ENCODE peak calls at places on chromosomes 3 and 15, in six cellular contexts. Q is H1, O is GM12878, N is HepG2, V is K562, U is SK-N-SH. M is an unnamed sample.

GRCh38 chr3:195932418-195933043 is 24.2 kb upstream of the TNK2 start:
- DNase-seq in Q (no peak), O (no peak), N (no peak), V (no peak), U (no peak), M (no peak)

GRCh38 chr3:9703736-9704342 is at the start of gene CPNE9:
- DNase-seq in Q (no peak), O (no peak), N (no peak), V (no peak), U (peak; percentile 87), M (no peak)

GRCh38 chr3:99981138-99981537 is 133.2 kb downstream of the FILIP1L start:
- DNase-seq in Q (no peak), O (no peak), N (no peak), V (no peak), U (no peak), M (no peak)

GRCh38 chr15:66472176-66472999 is 25.2 kb downstream of the SNAPC5 start:
- DNase-seq in Q (no peak), O (peak; percentile 78), N (peak; percentile 35), V (no peak), U (no peak), M (no peak)

GRCh38 chr15:99211926-99212325 is 37.5 kb downstream of the TTC23 start:
- DNase-seq in Q (no peak), O (no peak), N (no peak), V (no peak), U (no peak), M (no peak)

GRCh38 chr15:74821091-74821789 is 5.2 kb upstream of the CPLX3 start:
- DNase-seq in Q (no peak), O (peak; percentile 45), N (no peak), V (no peak), U (peak; percentile 56), M (no peak)

GRCh38 chr3:66115858-66116654 is 77.3 kb upstream of the MAGI1 start:
- DNase-seq in Q (peak; percentile 54), O (no peak), N (peak; percentile 81), V (no peak), U (peak; percentile 19), M (no peak)

GRCh38 chr3:45043715-45044299 is 17.7 kb downstream of the CLEC3B start:
- DNase-seq in Q (no peak), O (no peak), N (no peak), V (peak; percentile 58), U (no peak), M (peak; percentile 47)

GRCh38 chr15:85382942-85383341 is 2.5 kb downstream of the AKAP13 start:
- DNase-seq in Q (no peak), O (no peak), N (no peak), V (no peak), U (no peak), M (no peak)

GRCh38 chr3:152403632-152404066 is 134.9 kb downstream of the MBNL1 start:
- DNase-seq in Q (no peak), O (no peak), N (no peak), V (no peak), U (no peak), M (no peak)

GRCh38 chr3:152405915-152406802 is 137.4 kb downstream of the MBNL1 start:
- DNase-seq in Q (no peak), O (no peak), N (no peak), V (no peak), U (no peak), M (peak; percentile 75)

GRCh38 chr3:152404976-152405375 is 136.2 kb downstream of the MBNL1 start:
- DNase-seq in Q (no peak), O (no peak), N (no peak), V (no peak), U (no peak), M (no peak)

GRCh38 chr3:152400912-152401311 is 132.2 kb downstream of the MBNL1 start:
- DNase-seq in Q (no peak), O (no peak), N (no peak), V (no peak), U (no peak), M (no peak)

GRCh38 chr3:152402698-152403456 is 134.1 kb downstream of the MBNL1 start:
- DNase-seq in Q (no peak), O (no peak), N (no peak), V (no peak), U (no peak), M (no peak)
- TF ChIP-seq GABPA in Q (no peak), O (no peak), N (no peak), V (no peak), U (no peak), M (no peak)

GRCh38 chr3:38318766-38319671 is 27.6 kb upstream of the XYLB start:
- DNase-seq in Q (no peak), O (no peak), N (no peak), V (no peak), U (no peak), M (no peak)

GRCh38 chr3:38315488-38316230 is 30.9 kb upstream of the XYLB start:
- DNase-seq in Q (no peak), O (no peak), N (no peak), V (no peak), U (no peak), M (no peak)

GRCh38 chr3:38316356-38317185 is 30.0 kb upstream of the XYLB start:
- DNase-seq in Q (no peak), O (no peak), N (no peak), V (no peak), U (no peak), M (no peak)

GRCh38 chr3:38314767-38315487 is 31.7 kb upstream of the XYLB start:
- DNase-seq in Q (no peak), O (no peak), N (no peak), V (no peak), U (peak; percentile 58), M (no peak)

GRCh38 chr3:38317186-38317759 is 29.3 kb upstream of the XYLB start:
- DNase-seq in Q (no peak), O (no peak), N (no peak), V (no peak), U (no peak), M (peak; percentile 69)
- TF ChIP-seq GABPA in Q (no peak), O (no peak), N (no peak), V (no peak), U (no peak), M (no peak)

GRCh38 chr3:184553385-184553784 is 8.2 kb upstream of the EPHB3 start:
- DNase-seq in Q (no peak), O (no peak), N (no peak), V (no peak), U (no peak), M (no peak)

GRCh38 chr3:184552863-184553262 is 8.7 kb upstream of the EPHB3 start:
- DNase-seq in Q (no peak), O (no peak), N (no peak), V (no peak), U (no peak), M (no peak)

GRCh38 chr3:184551103-184551502 is 10.5 kb upstream of the EPHB3 start:
- DNase-seq in Q (no peak), O (no peak), N (no peak), V (no peak), U (no peak), M (no peak)

GRCh38 chr3:184552296-184552695 is 9.3 kb upstream of the EPHB3 start:
- DNase-seq in Q (no peak), O (no peak), N (no peak), V (no peak), U (no peak), M (no peak)

GRCh38 chr3:184551614-184552256 is 9.8 kb upstream of the EPHB3 start:
- DNase-seq in Q (no peak), O (no peak), N (no peak), V (no peak), U (no peak), M (no peak)
- TF ChIP-seq GABPA in Q (no peak), O (no peak), N (no peak), V (no peak), U (no peak), M (no peak)

GRCh38 chr3:39811561-39811960 is 2.2 kb downstream of the MYRIP start:
- DNase-seq in Q (no peak), O (no peak), N (no peak), V (no peak), U (no peak), M (no peak)

GRCh38 chr3:39814007-39814406 is 4.6 kb downstream of the MYRIP start:
- DNase-seq in Q (no peak), O (no peak), N (no peak), V (no peak), U (no peak), M (no peak)

GRCh38 chr3:39810647-39811161 is 1.3 kb downstream of the MYRIP start:
- DNase-seq in Q (no peak), O (no peak), N (no peak), V (no peak), U (no peak), M (no peak)

GRCh38 chr3:39809995-39810595 is 686 bp downstream of the MYRIP start:
- DNase-seq in Q (no peak), O (no peak), N (no peak), V (no peak), U (no peak), M (no peak)

GRCh38 chr3:39812537-39812936 is 3.1 kb downstream of the MYRIP start:
- DNase-seq in Q (no peak), O (no peak), N (peak; percentile 6), V (no peak), U (peak; percentile 31), M (no peak)
- TF ChIP-seq GABPA in Q (no peak), O (no peak), N (no peak), V (no peak), U (no peak), M (no peak)

DNA sequence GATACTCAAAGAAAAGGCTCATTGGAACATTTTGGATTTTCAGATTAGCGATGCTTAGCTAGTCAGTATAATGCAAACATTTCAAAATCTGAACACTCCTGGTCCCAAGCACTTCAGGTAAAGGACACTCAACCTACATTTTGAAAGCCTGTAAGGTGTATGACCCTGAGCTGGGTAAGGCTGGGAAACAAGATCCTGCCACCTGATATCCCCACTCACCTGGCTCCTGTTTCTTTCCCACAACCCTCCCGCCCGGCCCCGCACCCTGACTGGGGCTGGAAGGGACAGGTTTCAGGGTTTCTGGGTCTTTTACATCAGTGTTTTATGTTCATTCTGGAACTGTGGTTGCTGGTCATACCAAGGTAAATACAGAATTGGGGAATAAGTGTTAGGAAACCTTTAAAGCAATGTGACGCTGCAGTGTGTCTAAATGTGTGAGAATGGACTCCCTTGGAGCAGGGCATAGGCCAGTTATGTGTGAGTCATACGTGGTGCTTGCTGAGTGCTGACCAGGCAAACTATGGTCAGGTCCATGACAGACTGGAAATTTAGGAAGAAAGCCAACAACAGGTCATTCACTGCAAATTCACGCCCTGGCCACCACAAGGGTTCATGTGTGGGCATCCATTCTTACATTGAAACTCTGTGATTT is 22.9 kb downstream of the CTXND1 start:
- DNase-seq in Q (no peak), O (no peak), N (no peak), V (no peak), U (no peak), M (no peak)
- TF ChIP-seq GABPA in Q (no peak), O (no peak), N (no peak), V (no peak), U (no peak), M (no peak)